ENCODE peak calls at places on chromosome 15, in seven cellular contexts. O, N, P, M, Y, W and Z are unnamed samples.

GRCh38 chr15:23629234-23629805 is 18.3 kb downstream of the MAGEL2 start:
- DNase-seq in O (peak; percentile 57), N (no peak), P (no peak), M (no peak), Y (no peak), W (no peak), Z (no peak)

GRCh38 chr15:20652914-20653313 is 111.3 kb upstream of the GOLGA6L6 start:
- DNase-seq in O (no peak), N (no peak), P (no peak), M (no peak), Y (no peak), W (no peak), Z (no peak)

GRCh38 chr15:30921781-30922371 is 18.2 kb downstream of the FAN1 start:
- DNase-seq in O (no peak), N (no peak), P (no peak), M (no peak), Y (no peak), W (no peak), Z (no peak)

GRCh38 chr15:66399276-66399675 is 12.6 kb downstream of the MAP2K1 start:
- DNase-seq in O (no peak), N (no peak), P (no peak), M (no peak), Y (no peak), W (no peak), Z (no peak)

GRCh38 chr15:69843927-69844326 is 253.8 kb downstream of the TLE3 start:
- DNase-seq in O (no peak), N (peak; percentile 24), P (no peak), M (no peak), Y (no peak), W (no peak), Z (no peak)

GRCh38 chr15:41790756-41791546 is 16.7 kb downstream of the MAPKBP1 start:
- DNase-seq in O (peak; percentile 76), N (no peak), P (no peak), M (no peak), Y (peak; percentile 56), W (no peak), Z (no peak)

GRCh38 chr15:24856397-24857093 is 98.2 kb upstream of the SNRPN start:
- DNase-seq in O (no peak), N (no peak), P (no peak), M (no peak), Y (peak; percentile 81), W (no peak), Z (no peak)

GRCh38 chr15:27480141-27480530 is 509.2 kb downstream of the GABRG3 start:
- DNase-seq in O (no peak), N (no peak), P (no peak), M (no peak), Y (no peak), W (no peak), Z (no peak)

GRCh38 chr15:47711654-47712053 is 5.7 kb upstream of the SEMA6D start:
- DNase-seq in O (peak; percentile 51), N (no peak), P (no peak), M (no peak), Y (peak; percentile 32), W (no peak), Z (peak; percentile 6)

GRCh38 chr15:63322541-63322940 is 45.1 kb downstream of the APH1B start:
- DNase-seq in O (peak; percentile 40), N (peak; percentile 75), P (peak; percentile 17), M (no peak), Y (no peak), W (no peak), Z (no peak)

GRCh38 chr15:42152196-42152920 is 4.1 kb downstream of the PLA2G4F start:
- DNase-seq in O (peak; percentile 55), N (no peak), P (no peak), M (no peak), Y (no peak), W (no peak), Z (no peak)

GRCh38 chr15:58182460-58183163 is 44.4 kb downstream of the AQP9 start:
- DNase-seq in O (peak; percentile 75), N (no peak), P (no peak), M (no peak), Y (peak; percentile 64), W (no peak), Z (peak; percentile 1)

GRCh38 chr15:60079210-60079609 is 75.1 kb downstream of the FOXB1 start:
- DNase-seq in O (peak; percentile 31), N (no peak), P (no peak), M (no peak), Y (no peak), W (no peak), Z (no peak)

GRCh38 chr15:72197460-72198409 is at the start of gene GRAMD2A:
- DNase-seq in O (peak; percentile 67), N (no peak), P (no peak), M (no peak), Y (peak; percentile 12), W (no peak), Z (no peak)

GRCh38 chr15:28114721-28115622 is 15.9 kb upstream of the OCA2 start:
- DNase-seq in O (peak; percentile 41), N (peak; percentile 61), P (no peak), M (no peak), Y (no peak), W (no peak), Z (no peak)

GRCh38 chr15:58369261-58369699 is 62.5 kb upstream of the LIPC start:
- DNase-seq in O (peak; percentile 91), N (no peak), P (no peak), M (no peak), Y (peak; percentile 51), W (no peak), Z (no peak)

GRCh38 chr15:64842986-64843561 is 1.4 kb downstream of the PLEKHO2 start:
- DNase-seq in O (peak; percentile 81), N (peak; percentile 92), P (peak; percentile 75), M (no peak), Y (peak; percentile 64), W (no peak), Z (no peak)